ENCODE peak calls at places on chromosomes 2 and 18, in ten cellular contexts. One of them, this sample, is unnamed.

GRCh38 chr18:48703418-48703817 is 164.6 kb downstream of the CTIF start:
- DNase-seq in progenitor cell of endocrine pancreas: no peak
- DNase-seq in GM10248: no peak
- DNase-seq in lower lobe of right lung: no peak
- DNase-seq in endothelial cell: no peak
- DNase-seq in omental fat pad: no peak
- DNase-seq in K562: no peak
- DNase-seq in tibial artery: no peak
- DNase-seq in type B pancreatic cell: no peak
- DNase-seq in spleen: no peak
- DNase-seq in this sample: no peak

GRCh38 chr2:189143930-189144329 is 35.6 kb downstream of the COL5A2 start:
- DNase-seq in progenitor cell of endocrine pancreas: no peak
- DNase-seq in GM10248: no peak
- DNase-seq in lower lobe of right lung: no peak
- DNase-seq in endothelial cell: no peak
- DNase-seq in omental fat pad: no peak
- DNase-seq in K562: no peak
- DNase-seq in tibial artery: no peak
- DNase-seq in type B pancreatic cell: no peak
- DNase-seq in spleen: no peak
- DNase-seq in this sample: no peak

GRCh38 chr18:3345885-3346284 is 84.0 kb downstream of the MYL12B start:
- DNase-seq in progenitor cell of endocrine pancreas: no peak
- DNase-seq in GM10248: no peak
- DNase-seq in lower lobe of right lung: no peak
- DNase-seq in endothelial cell: no peak
- DNase-seq in omental fat pad: no peak
- DNase-seq in K562: no peak
- DNase-seq in tibial artery: no peak
- DNase-seq in type B pancreatic cell: no peak
- DNase-seq in spleen: no peak
- DNase-seq in this sample: no peak

GRCh38 chr2:237181844-237182243 is 96.2 kb downstream of the COPS8 start:
- DNase-seq in progenitor cell of endocrine pancreas: no peak
- DNase-seq in GM10248: no peak
- DNase-seq in lower lobe of right lung: no peak
- DNase-seq in endothelial cell: no peak
- DNase-seq in omental fat pad: no peak
- DNase-seq in K562: no peak
- DNase-seq in tibial artery: no peak
- DNase-seq in type B pancreatic cell: no peak
- DNase-seq in spleen: no peak
- DNase-seq in this sample: no peak

GRCh38 chr18:58590231-58590630 is 38.7 kb downstream of the ALPK2 start:
- DNase-seq in progenitor cell of endocrine pancreas: no peak
- DNase-seq in GM10248: no peak
- DNase-seq in lower lobe of right lung: no peak
- DNase-seq in endothelial cell: no peak
- DNase-seq in omental fat pad: no peak
- DNase-seq in K562: no peak
- DNase-seq in tibial artery: no peak
- DNase-seq in type B pancreatic cell: no peak
- DNase-seq in spleen: no peak
- DNase-seq in this sample: no peak

GRCh38 chr2:175366814-175367213 is 185.3 kb upstream of the ATP5MC3 start:
- DNase-seq in progenitor cell of endocrine pancreas: peak; percentile 30
- DNase-seq in GM10248: peak; percentile 16
- DNase-seq in lower lobe of right lung: no peak
- DNase-seq in endothelial cell: peak; percentile 60
- DNase-seq in omental fat pad: no peak
- DNase-seq in K562: peak; percentile 66
- DNase-seq in tibial artery: no peak
- DNase-seq in type B pancreatic cell: no peak
- DNase-seq in spleen: no peak
- DNase-seq in this sample: no peak

GRCh38 chr2:218166791-218167190 is at the start of gene CXCR1:
- DNase-seq in progenitor cell of endocrine pancreas: no peak
- DNase-seq in GM10248: no peak
- DNase-seq in lower lobe of right lung: no peak
- DNase-seq in endothelial cell: no peak
- DNase-seq in omental fat pad: no peak
- DNase-seq in K562: no peak
- DNase-seq in tibial artery: no peak
- DNase-seq in type B pancreatic cell: no peak
- DNase-seq in spleen: no peak
- DNase-seq in this sample: peak; percentile 21

GRCh38 chr18:6414723-6415362 is at the start of gene L3MBTL4:
- DNase-seq in progenitor cell of endocrine pancreas: peak; percentile 44
- DNase-seq in GM10248: peak; percentile 74
- DNase-seq in lower lobe of right lung: peak; percentile 74
- DNase-seq in endothelial cell: peak; percentile 14
- DNase-seq in omental fat pad: peak; percentile 29
- DNase-seq in K562: no peak
- DNase-seq in tibial artery: no peak
- DNase-seq in type B pancreatic cell: no peak
- DNase-seq in spleen: peak; percentile 89
- DNase-seq in this sample: no peak

GRCh38 chr2:130375291-130376266 is 19.7 kb downstream of the PTPN18 start:
- DNase-seq in progenitor cell of endocrine pancreas: no peak
- DNase-seq in GM10248: no peak
- DNase-seq in lower lobe of right lung: no peak
- DNase-seq in endothelial cell: no peak
- DNase-seq in omental fat pad: no peak
- DNase-seq in K562: no peak
- DNase-seq in tibial artery: no peak
- DNase-seq in type B pancreatic cell: no peak
- DNase-seq in spleen: no peak
- DNase-seq in this sample: no peak

GRCh38 chr2:190277234-190278112 is 42.2 kb downstream of the HIBCH start:
- DNase-seq in progenitor cell of endocrine pancreas: no peak
- DNase-seq in GM10248: no peak
- DNase-seq in lower lobe of right lung: no peak
- DNase-seq in endothelial cell: peak; percentile 11
- DNase-seq in omental fat pad: no peak
- DNase-seq in K562: peak; percentile 66
- DNase-seq in tibial artery: no peak
- DNase-seq in type B pancreatic cell: no peak
- DNase-seq in spleen: no peak
- DNase-seq in this sample: no peak

GRCh38 chr2:18749912-18750526 is 160.7 kb upstream of the NT5C1B start:
- DNase-seq in progenitor cell of endocrine pancreas: peak; percentile 37
- DNase-seq in GM10248: peak; percentile 20
- DNase-seq in lower lobe of right lung: no peak
- DNase-seq in endothelial cell: peak; percentile 61
- DNase-seq in omental fat pad: peak; percentile 56
- DNase-seq in K562: peak; percentile 51
- DNase-seq in tibial artery: no peak
- DNase-seq in type B pancreatic cell: no peak
- DNase-seq in spleen: no peak
- DNase-seq in this sample: no peak

GRCh38 chr2:136077138-136077537 is 40.8 kb downstream of the CXCR4 start:
- DNase-seq in progenitor cell of endocrine pancreas: no peak
- DNase-seq in GM10248: no peak
- DNase-seq in lower lobe of right lung: no peak
- DNase-seq in endothelial cell: no peak
- DNase-seq in omental fat pad: no peak
- DNase-seq in K562: no peak
- DNase-seq in tibial artery: no peak
- DNase-seq in type B pancreatic cell: no peak
- DNase-seq in spleen: no peak
- DNase-seq in this sample: no peak

GRCh38 chr2:136072616-136073015 is 45.3 kb downstream of the CXCR4 start:
- DNase-seq in progenitor cell of endocrine pancreas: no peak
- DNase-seq in GM10248: no peak
- DNase-seq in lower lobe of right lung: no peak
- DNase-seq in endothelial cell: no peak
- DNase-seq in omental fat pad: no peak
- DNase-seq in K562: no peak
- DNase-seq in tibial artery: no peak
- DNase-seq in type B pancreatic cell: no peak
- DNase-seq in spleen: no peak
- DNase-seq in this sample: no peak

GRCh38 chr2:136070913-136071312 is 47.0 kb downstream of the CXCR4 start:
- DNase-seq in progenitor cell of endocrine pancreas: no peak
- DNase-seq in GM10248: no peak
- DNase-seq in lower lobe of right lung: no peak
- DNase-seq in endothelial cell: no peak
- DNase-seq in omental fat pad: no peak
- DNase-seq in K562: no peak
- DNase-seq in tibial artery: no peak
- DNase-seq in type B pancreatic cell: no peak
- DNase-seq in spleen: no peak
- DNase-seq in this sample: no peak

GRCh38 chr2:136080114-136080513 is 37.8 kb downstream of the CXCR4 start:
- DNase-seq in progenitor cell of endocrine pancreas: no peak
- DNase-seq in GM10248: no peak
- DNase-seq in lower lobe of right lung: no peak
- DNase-seq in endothelial cell: no peak
- DNase-seq in omental fat pad: no peak
- DNase-seq in K562: no peak
- DNase-seq in tibial artery: no peak
- DNase-seq in type B pancreatic cell: no peak
- DNase-seq in spleen: no peak
- DNase-seq in this sample: no peak

DNA sequence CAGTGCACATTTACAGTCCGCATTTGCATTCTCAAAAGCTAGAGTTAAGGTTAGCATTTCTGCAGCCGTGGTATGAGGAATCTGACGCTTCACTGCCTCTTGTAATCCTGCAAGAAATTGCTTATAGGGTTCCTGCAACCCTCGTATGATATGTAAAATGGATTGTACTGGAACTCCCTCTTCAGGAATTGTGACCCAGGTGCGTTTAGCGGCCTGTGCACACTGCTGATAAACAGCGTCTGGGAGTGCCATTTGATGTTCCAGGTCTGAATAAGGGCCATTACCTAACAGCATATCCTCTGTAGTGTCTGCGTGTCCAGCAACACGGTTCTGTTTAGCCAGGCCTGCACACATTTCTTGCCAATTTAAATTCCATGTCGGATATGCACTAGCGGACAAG is 42.5 kb downstream of the CXCR4 start:
- DNase-seq in progenitor cell of endocrine pancreas: no peak
- DNase-seq in GM10248: no peak
- DNase-seq in lower lobe of right lung: no peak
- DNase-seq in endothelial cell: no peak
- DNase-seq in omental fat pad: no peak
- DNase-seq in K562: peak; percentile 6
- DNase-seq in tibial artery: no peak
- DNase-seq in type B pancreatic cell: no peak
- DNase-seq in spleen: no peak
- DNase-seq in this sample: no peak
- TF ChIP-seq CTCF in progenitor cell of endocrine pancreas: no peak
- TF ChIP-seq CTCF in GM10248: no peak
- TF ChIP-seq CTCF in lower lobe of right lung: no peak
- TF ChIP-seq CTCF in endothelial cell: no peak
- TF ChIP-seq CTCF in omental fat pad: no peak
- TF ChIP-seq CTCF in K562: no peak
- TF ChIP-seq CTCF in tibial artery: no peak
- TF ChIP-seq CTCF in type B pancreatic cell: peak; percentile 14
- TF ChIP-seq CTCF in spleen: no peak
- TF ChIP-seq CTCF in this sample: no peak

GRCh38 chr18:63676526-63676925 is 14.8 kb upstream of the SERPINB3 start:
- DNase-seq in progenitor cell of endocrine pancreas: no peak
- DNase-seq in GM10248: peak; percentile 13
- DNase-seq in lower lobe of right lung: no peak
- DNase-seq in endothelial cell: peak; percentile 21
- DNase-seq in omental fat pad: no peak
- DNase-seq in K562: no peak
- DNase-seq in tibial artery: no peak
- DNase-seq in type B pancreatic cell: no peak
- DNase-seq in spleen: no peak
- DNase-seq in this sample: no peak
- TF ChIP-seq CTCF in progenitor cell of endocrine pancreas: peak; percentile 62
- TF ChIP-seq CTCF in GM10248: peak; percentile 62
- TF ChIP-seq CTCF in lower lobe of right lung: no peak
- TF ChIP-seq CTCF in endothelial cell: peak; percentile 43
- TF ChIP-seq CTCF in omental fat pad: no peak
- TF ChIP-seq CTCF in K562: no peak
- TF ChIP-seq CTCF in tibial artery: no peak
- TF ChIP-seq CTCF in type B pancreatic cell: peak; percentile 65
- TF ChIP-seq CTCF in spleen: no peak
- TF ChIP-seq CTCF in this sample: no peak

DNA sequence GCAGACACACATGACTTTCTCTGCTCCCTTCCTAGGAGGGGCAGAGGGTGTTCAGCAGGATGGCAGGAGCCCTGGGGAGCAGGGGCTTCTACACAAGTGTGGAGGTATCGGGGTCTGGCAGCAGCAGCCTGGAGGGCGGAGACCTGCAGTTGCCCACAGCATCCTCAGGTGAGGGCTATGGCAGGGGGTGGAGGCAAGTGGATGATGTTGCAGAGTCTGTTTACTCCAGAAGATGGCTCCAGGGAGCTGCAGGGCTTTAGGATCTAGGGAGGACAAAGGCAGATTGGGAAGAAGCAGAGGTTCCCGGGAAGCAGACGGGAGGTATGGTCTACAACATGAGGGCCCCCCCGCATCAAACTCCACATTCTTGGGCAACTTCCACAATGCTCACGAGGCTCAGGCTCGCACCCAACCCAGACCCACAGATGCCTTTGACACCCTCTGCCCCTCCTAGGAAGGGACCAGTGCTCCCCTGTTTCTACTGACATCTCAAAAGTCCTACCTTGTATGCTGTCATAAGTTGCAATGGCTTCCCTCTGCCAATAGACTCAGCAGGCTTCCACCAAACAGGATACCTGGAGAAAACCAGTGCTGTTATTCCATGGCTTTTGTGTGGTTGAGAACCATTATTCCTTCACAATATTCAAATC is 12.0 kb upstream of the ATP6V1C2 start:
- DNase-seq in progenitor cell of endocrine pancreas: no peak
- DNase-seq in GM10248: no peak
- DNase-seq in lower lobe of right lung: no peak
- DNase-seq in endothelial cell: peak; percentile 41
- DNase-seq in omental fat pad: no peak
- DNase-seq in K562: no peak
- DNase-seq in tibial artery: no peak
- DNase-seq in type B pancreatic cell: no peak
- DNase-seq in spleen: peak; percentile 64
- DNase-seq in this sample: no peak
- TF ChIP-seq CTCF in progenitor cell of endocrine pancreas: no peak
- TF ChIP-seq CTCF in GM10248: peak; percentile 36
- TF ChIP-seq CTCF in lower lobe of right lung: no peak
- TF ChIP-seq CTCF in endothelial cell: no peak
- TF ChIP-seq CTCF in omental fat pad: no peak
- TF ChIP-seq CTCF in K562: peak; percentile 48
- TF ChIP-seq CTCF in tibial artery: no peak
- TF ChIP-seq CTCF in type B pancreatic cell: peak; percentile 39
- TF ChIP-seq CTCF in spleen: no peak
- TF ChIP-seq CTCF in this sample: no peak

DNA sequence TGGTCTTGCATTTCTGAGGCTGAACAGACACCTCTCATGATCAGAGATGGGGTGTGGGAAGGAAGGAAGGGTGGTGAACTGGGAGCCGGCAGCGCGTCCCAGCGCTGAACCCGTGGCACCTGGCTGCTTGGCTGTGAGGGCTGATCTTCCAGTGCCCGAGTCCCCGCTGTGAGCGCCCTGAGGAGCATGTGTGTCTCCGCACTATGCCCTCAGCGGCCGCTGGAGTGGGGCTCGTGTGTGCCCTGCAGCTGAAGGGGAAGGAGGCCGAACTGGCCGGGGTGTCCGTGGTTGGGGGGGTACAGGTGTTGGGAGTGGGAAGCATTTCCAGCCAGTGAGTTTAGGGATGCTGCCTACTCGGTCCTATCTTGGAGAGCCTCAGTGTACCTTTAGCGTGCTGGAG is 82.2 kb downstream of the LDLRAD4 start:
- DNase-seq in progenitor cell of endocrine pancreas: no peak
- DNase-seq in GM10248: no peak
- DNase-seq in lower lobe of right lung: no peak
- DNase-seq in endothelial cell: no peak
- DNase-seq in omental fat pad: no peak
- DNase-seq in K562: no peak
- DNase-seq in tibial artery: no peak
- DNase-seq in type B pancreatic cell: no peak
- DNase-seq in spleen: no peak
- DNase-seq in this sample: no peak
- TF ChIP-seq CTCF in progenitor cell of endocrine pancreas: no peak
- TF ChIP-seq CTCF in GM10248: no peak
- TF ChIP-seq CTCF in lower lobe of right lung: no peak
- TF ChIP-seq CTCF in endothelial cell: no peak
- TF ChIP-seq CTCF in omental fat pad: no peak
- TF ChIP-seq CTCF in K562: no peak
- TF ChIP-seq CTCF in tibial artery: no peak
- TF ChIP-seq CTCF in type B pancreatic cell: no peak
- TF ChIP-seq CTCF in spleen: no peak
- TF ChIP-seq CTCF in this sample: no peak

This sample was measured in natural killer cell.